ENCODE peak calls at places on chromosomes 5 and 9, in four cellular contexts. L is HepG2, K is hepatocyte, U is GM23338. F is an unnamed sample. For H3K27me3, the result is how much of the 10 kb centered on the place peaks cover.

GRCh38 chr9:87213948-87214347 is 266.6 kb upstream of the GAS1 start:
- DNase-seq in K (no peak), U (no peak), L (no peak), F (no peak)

GRCh38 chr5:10319202-10319851 is 11.6 kb upstream of the CMBL start:
- DNase-seq in L (peak), U (no peak), K (peak), F (no peak)

GRCh38 chr5:61635271-61635670 is 303.2 kb downstream of the ZSWIM6 start:
- DNase-seq in U (no peak), L (no peak), K (no peak), F (no peak)

GRCh38 chr5:143316844-143317631 is 86.4 kb downstream of the NR3C1 start:
- DNase-seq in L (no peak), K (no peak), U (no peak), F (no peak)

GRCh38 chr9:77161966-77162365 is 15.4 kb upstream of the VPS13A start:
- DNase-seq in L (no peak), U (no peak), K (no peak), F (no peak)

GRCh38 chr5:14193496-14193895 is 50.4 kb downstream of the TRIO start:
- DNase-seq in U (no peak), L (no peak), K (no peak), F (no peak)

GRCh38 chr9:106834888-106835287 is 28.1 kb upstream of the ZNF462 start:
- DNase-seq in K (no peak), L (no peak), U (no peak), F (no peak)

GRCh38 chr9:134138292-134138691 is 2.4 kb downstream of the WDR5 start:
- DNase-seq in L (no peak), U (no peak), K (no peak), F (no peak)

GRCh38 chr9:1050125-1050895 is at the start of gene DMRT2:
- DNase-seq in K (no peak), L (peak), U (peak), F (peak)

GRCh38 chr5:99169309-99169708 is 240.5 kb upstream of the CHD1 start:
- DNase-seq in U (peak), K (peak), L (no peak), F (no peak)

GRCh38 chr5:150486402-150487198 is 21.3 kb upstream of the NDST1 start:
- DNase-seq in U (peak), K (peak), L (peak), F (peak)

GRCh38 chr5:38369692-38370091 is 111.3 kb downstream of the EGFLAM start:
- DNase-seq in K (no peak), L (no peak), U (no peak), F (no peak)

GRCh38 chr5:33313150-33313549 is 127.6 kb upstream of the TARS1 start:
- DNase-seq in K (peak), U (peak), L (no peak), F (no peak)

GRCh38 chr5:72487151-72487550 is 20.1 kb downstream of the ZNF366 start:
- DNase-seq in U (no peak), K (no peak), L (no peak), F (no peak)

GRCh38 chr5:169637085-169637855 is at the start of gene DOCK2:
- DNase-seq in K (no peak), L (no peak), U (peak), F (no peak)

GRCh38 chr9:122261469-122261881 is 3.2 kb downstream of the RBM18 start:
- DNase-seq in K (peak), L (peak), U (no peak), F (no peak)

GRCh38 chr5:141412853-141413539 is at the start of gene PCDHGA10:
- DNase-seq in U (peak), L (peak), K (peak), F (peak)

GRCh38 chr5:139385061-139385889 is 2.2 kb upstream of the SLC23A1 start:
- DNase-seq in L (peak), U (no peak), K (no peak), F (peak)

GRCh38 chr5:167982-168660 is 23.2 kb upstream of the LRRC14B start:
- DNase-seq in K (peak), L (no peak), U (no peak), F (no peak)

GRCh38 chr9:75053869-75054268 is 25.8 kb upstream of the CARNMT1 start:
- DNase-seq in K (no peak), U (no peak), L (no peak), F (no peak)
- TF ChIP-seq CTCF in K (no peak), U (no peak), L (no peak), F (no peak)

GRCh38 chr5:159098285-159099048 is 1.2 kb downstream of the EBF1 start:
- DNase-seq in K (no peak), L (no peak), U (no peak), F (no peak)
- H3K27me3 ChIP-seq in K (half or more), L (under half), U (half or more), F (under half)

GRCh38 chr9:128439273-128439672 is 16.5 kb upstream of the ODF2 start:
- DNase-seq in U (no peak), L (no peak), K (no peak), F (no peak)

GRCh38 chr9:128438343-128439109 is 17.3 kb upstream of the ODF2 start:
- DNase-seq in U (peak), L (peak), K (peak), F (peak)

DNA sequence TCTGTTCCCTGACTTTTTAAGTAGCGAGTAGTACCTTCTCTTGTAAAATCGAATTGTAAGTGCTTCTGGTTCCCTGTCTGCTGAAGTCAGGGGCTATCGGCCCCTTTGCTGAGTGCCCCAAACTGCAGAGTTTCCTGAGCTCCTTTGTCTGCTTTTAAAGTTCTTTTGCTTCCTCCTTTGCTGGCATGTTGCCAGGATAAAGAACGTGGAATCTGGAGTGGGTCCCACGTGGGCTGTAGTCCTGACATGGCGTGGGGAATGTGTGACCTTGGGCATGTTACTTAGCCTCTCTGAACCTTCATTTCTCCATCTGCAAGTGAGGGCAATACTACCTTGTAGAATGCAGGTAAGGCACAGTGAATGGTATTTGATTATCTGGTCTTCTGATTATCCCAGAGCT is 13.7 kb upstream of the ODF2 start:
- DNase-seq in U (no peak), L (no peak), K (no peak), F (no peak)
- H3K27ac ChIP-seq in U (no peak), L (no peak), K (no peak), F (no peak)

GRCh38 chr5:167895899-167896659 is 395.4 kb upstream of the WWC1 start:
- DNase-seq in U (no peak), K (no peak), L (no peak), F (no peak)
- TF ChIP-seq CTCF in U (no peak), K (no peak), L (no peak), F (no peak)

DNA sequence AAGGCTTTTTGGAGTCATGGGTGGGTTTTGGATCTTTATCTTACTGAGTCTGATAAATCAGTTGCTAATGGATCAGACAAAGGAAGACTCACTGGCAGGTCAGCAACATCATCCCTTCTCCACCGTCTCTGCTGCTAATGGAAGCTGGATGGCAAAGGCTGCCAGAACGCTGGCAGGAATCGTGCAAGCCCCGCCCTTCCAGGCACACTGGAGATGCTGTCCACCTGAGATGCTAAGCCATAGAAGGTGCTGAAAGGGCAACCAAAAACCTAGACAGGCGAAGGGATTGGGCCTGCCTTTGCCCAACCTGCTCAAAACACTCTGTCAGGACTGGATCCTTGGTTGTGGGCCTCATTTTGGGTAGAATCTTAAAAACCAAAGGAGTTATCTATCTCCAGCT is 139.5 kb upstream of the FSTL4 start:
- DNase-seq in L (no peak), K (no peak), U (no peak), F (peak)
- H3K27me3 ChIP-seq in L (under half), K (under half), U (under half), F (under half)

GRCh38 chr9:132451276-132451675 is 41.3 kb downstream of the CFAP77 start:
- DNase-seq in U (no peak), L (no peak), K (no peak), F (no peak)

GRCh38 chr9:132443951-132444615 is 34.1 kb downstream of the CFAP77 start:
- DNase-seq in L (no peak), U (no peak), K (no peak), F (no peak)

GRCh38 chr9:132446887-132447286 is 36.9 kb downstream of the CFAP77 start:
- DNase-seq in K (no peak), U (no peak), L (no peak), F (no peak)

DNA sequence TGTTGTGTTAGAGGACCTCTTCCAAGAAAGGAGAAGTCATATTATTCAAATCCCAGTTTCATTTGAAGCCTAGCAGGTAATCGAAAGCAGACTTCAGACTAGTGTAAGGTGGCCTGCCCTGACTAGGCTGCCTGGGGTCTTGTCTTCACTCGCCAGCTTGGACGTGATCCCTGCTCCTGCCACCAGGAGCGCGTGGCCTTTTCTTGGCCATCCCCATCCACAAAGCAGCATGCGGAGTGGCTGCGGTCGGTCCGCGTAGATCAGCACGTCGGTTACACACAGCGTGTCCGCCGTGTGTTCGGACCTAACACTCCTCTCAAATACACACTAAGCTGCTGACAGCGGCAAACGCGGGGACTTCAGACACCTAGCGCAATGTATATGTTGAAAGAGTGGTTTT is 37.3 kb downstream of the CFAP77 start:
- DNase-seq in K (no peak), U (peak), L (peak), F (peak)
- H3K27ac ChIP-seq in K (no peak), U (no peak), L (no peak), F (no peak)

F was measured in WERI-Rb-1.